ENCODE peak calls at places on chromosome 16, in five cellular contexts. H is left colon; U is CD8-positive, alpha-beta memory T cell; N is heart left ventricle; M is lung. B is an unnamed sample.

GRCh38 chr16:27708651-27709050 is 158.7 kb downstream of the KATNIP start:
- DNase-seq in U (no peak), H (no peak), N (no peak), M (no peak), B (no peak)

GRCh38 chr16:85846461-85846860 is 47.0 kb downstream of the COX4I1 start:
- DNase-seq in N (no peak), M (no peak), U (no peak), H (no peak), B (no peak)

GRCh38 chr16:85103096-85104079 is 8.9 kb downstream of the CIBAR2 start:
- DNase-seq in H (no peak), M (no peak), N (no peak), U (no peak), B (no peak)

GRCh38 chr16:12754824-12755543 is 48.7 kb downstream of the CPPED1 start:
- DNase-seq in U (no peak), M (no peak), H (no peak), N (no peak), B (no peak)

GRCh38 chr16:27109666-27110523 is 43.2 kb downstream of the C16orf82 start:
- DNase-seq in M (peak), H (peak), U (peak), N (peak), B (peak)

GRCh38 chr16:84836234-84836647 is 16.5 kb downstream of the CRISPLD2 start:
- DNase-seq in U (no peak), H (peak), M (peak), N (peak), B (no peak)

GRCh38 chr16:1181715-1182671 is 29.1 kb downstream of the CACNA1H start:
- DNase-seq in H (peak), N (peak), M (peak), U (no peak), B (peak)

GRCh38 chr16:49959552-49960277 is 65.3 kb upstream of the CNEP1R1 start:
- DNase-seq in N (no peak), H (no peak), M (peak), U (no peak), B (no peak)

GRCh38 chr16:51003850-51004566 is 147.1 kb downstream of the SALL1 start:
- DNase-seq in U (no peak), H (no peak), M (no peak), N (no peak), B (no peak)

GRCh38 chr16:69204106-69204655 is 17.2 kb downstream of the SNTB2 start:
- DNase-seq in M (no peak), N (no peak), U (no peak), H (no peak), B (no peak)

GRCh38 chr16:77780378-77780837 is 8.0 kb upstream of the VAT1L start:
- DNase-seq in M (no peak), U (no peak), N (no peak), H (no peak), B (no peak)